ENCODE peak calls at places on chromosome 15, in seven cellular contexts. F is A549, B is nephron progenitor cell, Z is sciatic nerve, Y is HCT116, J is hypothalamus, O is left cardiac atrium. W is an unnamed sample.

GRCh38 chr15:39145854-39146253 is 435.0 kb upstream of the THBS1 start:
- DNase-seq in J (no peak), Y (no peak), B (no peak), F (no peak), Z (no peak), O (no peak), W (no peak)

GRCh38 chr15:70077436-70077835 is 20.3 kb downstream of the TLE3 start:
- DNase-seq in J (no peak), Y (no peak), Z (no peak), O (no peak), B (no peak), F (no peak), W (no peak)

GRCh38 chr15:30984542-30984941 is 6.9 kb downstream of the MTMR10 start:
- DNase-seq in F (no peak), Z (no peak), B (no peak), J (no peak), O (no peak), Y (no peak), W (no peak)

GRCh38 chr15:92878593-92879053 is 21.5 kb upstream of the CHD2 start:
- DNase-seq in B (no peak), Y (no peak), O (no peak), F (no peak), J (no peak), Z (no peak), W (no peak)

GRCh38 chr15:42108189-42108588 is 13.8 kb upstream of the PLA2G4D start:
- DNase-seq in O (no peak), J (no peak), F (no peak), Z (no peak), B (no peak), Y (no peak), W (peak; percentile 4)

GRCh38 chr15:66995257-66995656 is 70.1 kb upstream of the SMAD3 start:
- DNase-seq in B (no peak), O (no peak), Y (no peak), Z (no peak), F (no peak), J (no peak), W (no peak)

GRCh38 chr15:59353994-59354951 is 18.4 kb downstream of the MYO1E start:
- DNase-seq in B (no peak), Y (no peak), O (no peak), J (no peak), Z (no peak), F (no peak), W (no peak)

GRCh38 chr15:65055201-65055870 is 10.1 kb downstream of the SLC51B start:
- DNase-seq in J (no peak), O (no peak), Y (no peak), Z (no peak), B (no peak), F (no peak), W (no peak)

GRCh38 chr15:34783471-34783870 is 11.9 kb downstream of the ACTC1 start:
- DNase-seq in F (no peak), B (no peak), J (no peak), O (no peak), Z (no peak), Y (no peak), W (no peak)

GRCh38 chr15:93865610-93866009 is 365.8 kb upstream of the MCTP2 start:
- DNase-seq in J (no peak), Z (no peak), O (no peak), B (no peak), Y (no peak), F (no peak), W (no peak)

GRCh38 chr15:62928242-62928995 is 114.1 kb upstream of the TPM1 start:
- DNase-seq in B (no peak), F (peak; percentile 76), O (peak; percentile 61), Y (no peak), J (no peak), Z (no peak), W (no peak)

GRCh38 chr15:69452702-69453513 is at the start of gene RPLP1:
- DNase-seq in J (peak; percentile 80), F (peak; percentile 94), O (peak; percentile 98), Y (peak; percentile 81), Z (peak; percentile 98), B (peak; percentile 94), W (peak; percentile 95)

GRCh38 chr15:34584321-34584668 is 844 bp upstream of the GOLGA8B start:
- DNase-seq in J (no peak), Z (no peak), F (no peak), Y (no peak), B (peak; percentile 20), O (no peak), W (no peak)

GRCh38 chr15:85620321-85621044 is 174.2 kb downstream of the KLHL25 start:
- DNase-seq in Y (no peak), Z (no peak), B (no peak), O (no peak), J (no peak), F (no peak), W (no peak)

GRCh38 chr15:83322061-83322460 is 37.6 kb upstream of the BNC1 start:
- DNase-seq in J (no peak), F (no peak), O (no peak), B (no peak), Z (no peak), Y (no peak), W (no peak)

GRCh38 chr15:82917252-82917651 is 35.3 kb downstream of the HOMER2 start:
- DNase-seq in B (no peak), F (no peak), Y (no peak), O (no peak), J (no peak), Z (no peak), W (no peak)

GRCh38 chr15:96273317-96274086 is 57.0 kb upstream of the NR2F2 start:
- DNase-seq in Y (peak; percentile 100), O (no peak), B (no peak), F (peak; percentile 52), Z (no peak), J (no peak), W (no peak)

GRCh38 chr15:81336568-81336967 is 12.6 kb upstream of the STARD5 start:
- DNase-seq in O (no peak), F (peak; percentile 21), J (no peak), Z (no peak), B (no peak), Y (peak; percentile 3), W (peak; percentile 47)

GRCh38 chr15:78177447-78177873 is 28.3 kb downstream of the IDH3A start:
- DNase-seq in J (peak; percentile 50), Z (no peak), B (peak; percentile 73), F (peak; percentile 61), O (no peak), Y (peak; percentile 13), W (peak; percentile 71)

GRCh38 chr15:70867911-70868467 is 14.0 kb upstream of the LARP6 start:
- DNase-seq in Z (peak; percentile 74), J (no peak), Y (no peak), O (no peak), F (no peak), B (no peak), W (no peak)

GRCh38 chr15:79283252-79284048 is 928 bp downstream of the ANKRD34C start:
- DNase-seq in F (peak; percentile 42), Y (no peak), B (peak; percentile 95), J (no peak), Z (no peak), O (peak; percentile 48), W (peak; percentile 71)